ENCODE peak calls at places on chromosomes 13 and 19, in nine cellular contexts. W is A673, U is breast epithelium, Y is tibial nerve, N is Peyer's patch, Z is stomach, X is fibroblast of lung, R is astrocyte, I is adrenal gland. S is an unnamed sample.

GRCh38 chr13:33003458-33004019 is 12.7 kb upstream of the KL start:
- DNase-seq in W (no peak), U (no peak), Y (no peak), N (no peak), Z (no peak), X (no peak), R (no peak), I (no peak), S (no peak)

GRCh38 chr19:53365899-53366493 is 491 bp downstream of the ZNF525 start:
- DNase-seq in W (no peak), U (no peak), Y (no peak), N (no peak), Z (no peak), X (no peak), R (peak; percentile 0), I (no peak), S (no peak)

GRCh38 chr19:52742516-52742915 is 7.7 kb upstream of the ZNF611 start:
- DNase-seq in W (no peak), U (no peak), Y (no peak), N (no peak), Z (no peak), X (peak; percentile 5), R (no peak), I (no peak), S (no peak)

GRCh38 chr19:23916991-23917390 is 2.3 kb downstream of the ZNF726 start:
- DNase-seq in W (no peak), U (no peak), Y (no peak), N (no peak), Z (no peak), X (peak; percentile 18), R (peak; percentile 8), I (no peak), S (peak; percentile 18)

GRCh38 chr19:10363789-10364281 is 16.5 kb downstream of the TYK2 start:
- DNase-seq in W (no peak), U (no peak), Y (no peak), N (no peak), Z (no peak), X (peak; percentile 37), R (peak; percentile 29), I (no peak), S (no peak)

GRCh38 chr13:109394311-109394988 is 391.9 kb downstream of the IRS2 start:
- DNase-seq in W (no peak), U (no peak), Y (no peak), N (no peak), Z (no peak), X (peak; percentile 2), R (no peak), I (no peak), S (no peak)

GRCh38 chr19:4186087-4186993 is 3.9 kb downstream of the ANKRD24 start:
- DNase-seq in W (peak; percentile 88), U (peak; percentile 77), Y (peak; percentile 30), N (peak; percentile 90), Z (peak; percentile 86), X (peak; percentile 31), R (peak; percentile 15), I (peak; percentile 89), S (no peak)

GRCh38 chr13:20711301-20712044 is 8.0 kb downstream of the IL17D start:
- DNase-seq in W (peak; percentile 40), U (no peak), Y (no peak), N (no peak), Z (no peak), X (no peak), R (no peak), I (no peak), S (no peak)

GRCh38 chr19:55241935-55242464 is 13.4 kb upstream of the TMEM86B start:
- DNase-seq in W (no peak), U (no peak), Y (no peak), N (no peak), Z (no peak), X (no peak), R (no peak), I (no peak), S (no peak)

GRCh38 chr19:3818479-3818878 is 32.3 kb upstream of the MATK start:
- DNase-seq in W (no peak), U (no peak), Y (no peak), N (no peak), Z (no peak), X (peak; percentile 47), R (peak; percentile 35), I (no peak), S (no peak)

GRCh38 chr13:97119899-97120745 is 102.0 kb upstream of the MBNL2 start:
- DNase-seq in W (no peak), U (no peak), Y (no peak), N (no peak), Z (no peak), X (peak; percentile 71), R (peak; percentile 58), I (no peak), S (no peak)

GRCh38 chr19:46495789-46496099 is at the start of gene PNMA8B:
- DNase-seq in W (peak; percentile 88), U (no peak), Y (no peak), N (peak; percentile 48), Z (no peak), X (peak; percentile 43), R (no peak), I (peak; percentile 94), S (no peak)

GRCh38 chr19:3667037-3667638 is 33.1 kb downstream of the PIP5K1C start:
- DNase-seq in W (no peak), U (no peak), Y (no peak), N (no peak), Z (no peak), X (no peak), R (no peak), I (no peak), S (no peak)

GRCh38 chr13:101455863-101456262 is 3.4 kb downstream of the ITGBL1 start:
- DNase-seq in W (no peak), U (no peak), Y (no peak), N (no peak), Z (no peak), X (peak; percentile 98), R (peak; percentile 97), I (no peak), S (peak; percentile 73)

GRCh38 chr13:104571161-104571889 is 1505.1 kb upstream of the SLC10A2 start:
- DNase-seq in W (peak; percentile 48), U (no peak), Y (peak; percentile 46), N (peak; percentile 70), Z (peak; percentile 55), X (peak; percentile 96), R (peak; percentile 96), I (peak; percentile 83), S (peak; percentile 91)

GRCh38 chr19:49113762-49114629 is at the start of gene LIN7B:
- DNase-seq in W (peak; percentile 84), U (no peak), Y (no peak), N (peak; percentile 81), Z (peak; percentile 77), X (peak; percentile 43), R (peak; percentile 14), I (peak; percentile 55), S (no peak)

DNA sequence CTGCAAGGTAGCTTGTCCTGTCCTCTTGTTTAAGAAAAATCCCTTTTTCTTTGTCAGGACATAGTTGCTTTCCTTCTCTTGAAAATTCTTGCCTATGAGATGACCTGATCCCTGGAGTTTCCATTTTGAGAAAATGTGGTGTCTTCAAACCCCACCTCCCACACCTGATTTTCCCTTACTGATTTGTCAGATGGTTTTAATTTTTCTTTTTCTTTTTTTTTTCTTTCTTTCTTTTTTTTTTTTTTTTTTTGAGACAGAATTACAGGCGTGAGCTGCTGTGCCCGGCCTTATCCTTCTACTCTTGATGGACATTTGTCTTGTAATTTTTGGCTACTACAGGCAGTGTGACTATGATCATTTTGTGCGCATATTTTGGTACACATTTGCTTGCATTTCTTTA is 1.2 kb downstream of the ZNF345 start:
- DNase-seq in W (no peak), U (no peak), Y (no peak), N (no peak), Z (no peak), X (no peak), R (no peak), I (no peak), S (no peak)
- H3K4me3 ChIP-seq in W (peak overlapping the region; percentile 65), U (peak overlapping the region; percentile 79), Y (no peak overlapping the region), N (peak overlapping the region; percentile 96), Z (peak overlapping the region; percentile 72), X (peak overlapping the region; percentile 90), R (peak overlapping the region; percentile 98), I (no peak overlapping the region), S (peak overlapping the region; percentile 90)

DNA sequence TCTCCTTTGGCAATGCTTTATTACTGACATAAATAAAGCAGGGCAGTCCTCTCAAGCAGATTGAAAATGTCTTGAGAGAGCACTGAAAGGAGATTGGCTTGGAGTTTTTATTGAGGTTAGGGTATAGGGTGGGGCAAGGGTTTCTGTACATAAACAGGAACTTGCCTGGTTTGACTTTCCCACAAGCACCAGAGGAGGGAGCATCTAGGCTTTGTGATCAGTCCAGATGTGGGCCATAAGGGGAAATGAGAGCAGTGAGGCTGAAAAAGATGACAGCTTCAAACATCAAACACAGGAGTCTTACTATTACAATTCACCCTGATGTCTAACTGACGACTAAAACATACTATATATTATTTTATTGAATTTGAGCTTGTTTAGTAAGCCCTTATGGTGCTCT is 260.9 kb downstream of the MTUS2 start:
- DNase-seq in W (peak; percentile 8), U (no peak), Y (no peak), N (no peak), Z (no peak), X (no peak), R (no peak), I (no peak), S (no peak)
- TF ChIP-seq CTCF in W (no peak), U (no peak), Y (no peak), N (no peak), Z (no peak), X (no peak), R (no peak), I (no peak), S (no peak)

DNA sequence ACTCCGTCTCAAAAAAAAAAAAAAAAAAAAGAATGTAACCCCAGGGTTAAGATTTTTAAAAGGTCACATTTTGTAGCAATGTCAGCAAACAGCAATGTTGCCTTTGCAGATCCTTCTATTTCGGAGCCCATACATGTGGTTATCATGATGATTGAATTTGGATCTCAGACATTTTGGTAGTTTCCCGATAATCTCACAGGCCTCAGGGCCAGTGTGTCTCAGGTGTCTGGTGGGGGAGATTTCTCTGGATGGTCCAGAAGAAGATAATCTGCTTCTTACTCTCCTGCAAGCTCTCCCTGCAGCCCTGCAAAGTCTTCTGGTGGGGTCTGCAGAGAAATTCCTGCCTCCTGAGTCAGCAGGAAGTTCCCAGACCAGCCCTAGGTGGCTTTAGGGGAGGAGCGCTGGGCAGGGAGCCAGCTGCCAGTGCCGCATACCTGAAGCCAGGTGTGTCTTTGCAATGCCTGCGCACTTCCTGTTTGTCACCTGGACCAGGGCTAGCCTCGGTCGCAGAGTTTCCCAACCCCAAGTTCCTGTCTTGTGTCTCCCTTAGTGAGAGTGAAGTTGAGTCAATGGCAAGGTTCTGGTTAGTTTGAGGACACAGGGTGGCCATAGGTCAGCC is 1.4 kb downstream of the SH2D3A start:
- DNase-seq in W (no peak), U (peak; percentile 95), Y (no peak), N (peak; percentile 94), Z (peak; percentile 97), X (no peak), R (no peak), I (no peak), S (no peak)
- H3K4me3 ChIP-seq in W (no peak overlapping the region), U (peak overlapping the region; percentile 76), Y (no peak overlapping the region), N (peak overlapping the region; percentile 70), Z (peak overlapping the region; percentile 48), X (no peak overlapping the region), R (no peak overlapping the region), I (no peak overlapping the region), S (no peak overlapping the region)

DNA sequence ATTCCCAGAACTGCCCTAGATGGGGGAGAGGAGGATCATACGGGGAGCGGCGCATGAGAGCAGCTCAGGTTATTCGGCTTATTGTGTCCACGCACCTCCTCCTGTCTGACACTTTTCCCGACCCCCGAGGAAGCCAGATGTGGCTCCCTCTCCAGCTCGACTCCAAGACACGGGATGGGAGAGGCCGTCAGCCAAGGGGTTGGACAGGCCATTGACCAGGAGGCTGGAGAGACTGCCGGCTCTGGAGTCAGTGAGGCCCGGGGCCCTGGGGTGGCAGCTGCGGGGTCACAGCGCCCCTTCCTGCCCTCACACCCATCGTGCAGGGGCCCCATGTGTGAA is 2.9 kb downstream of the DMKN start:
- DNase-seq in W (no peak), U (no peak), Y (no peak), N (no peak), Z (no peak), X (no peak), R (no peak), I (no peak), S (no peak)
- TF ChIP-seq CTCF in W (peak; percentile 5), U (no peak), Y (no peak), N (no peak), Z (peak; percentile 41), X (no peak), R (no peak), I (peak; percentile 10), S (no peak)

S was measured in epithelial cell of proximal tubule.